ENCODE peak calls at places on chromosome 20, in ten cellular contexts. P, C, E, Y, M, I, J, S, Q and V are unnamed samples.

GRCh38 chr20:20075032-20075431 is 22.7 kb downstream of the CFAP61 start:
- DNase-seq in P (no peak), C (no peak), E (no peak), Y (no peak), M (no peak), I (no peak), J (no peak), S (no peak), Q (no peak), V (no peak)

GRCh38 chr20:25136643-25137559 is 55.0 kb upstream of the VSX1 start:
- DNase-seq in P (no peak), C (no peak), E (peak), Y (no peak), M (peak), I (peak), J (peak), S (peak), Q (peak), V (peak)

GRCh38 chr20:50335105-50335504 is 144.5 kb downstream of the CEBPB start:
- DNase-seq in P (peak), C (peak), E (no peak), Y (no peak), M (no peak), I (no peak), J (no peak), S (peak), Q (no peak), V (no peak)

GRCh38 chr20:9583151-9583550 is 68.8 kb downstream of the LAMP5 start:
- DNase-seq in P (no peak), C (no peak), E (no peak), Y (no peak), M (no peak), I (no peak), J (no peak), S (no peak), Q (no peak), V (no peak)

GRCh38 chr20:45036044-45036755 is 64.7 kb downstream of the KCNS1 start:
- DNase-seq in P (peak), C (peak), E (no peak), Y (no peak), M (no peak), I (no peak), J (peak), S (no peak), Q (no peak), V (no peak)

GRCh38 chr20:48492188-48493070 is 335.4 kb downstream of the PREX1 start:
- DNase-seq in P (no peak), C (no peak), E (no peak), Y (no peak), M (no peak), I (no peak), J (no peak), S (no peak), Q (no peak), V (no peak)

GRCh38 chr20:54468082-54468481 is 7.3 kb upstream of the DOK5 start:
- DNase-seq in P (no peak), C (no peak), E (no peak), Y (no peak), M (no peak), I (peak), J (no peak), S (no peak), Q (no peak), V (no peak)

GRCh38 chr20:35823937-35824336 is 52.1 kb downstream of the PHF20 start:
- DNase-seq in P (no peak), C (no peak), E (no peak), Y (no peak), M (no peak), I (no peak), J (no peak), S (no peak), Q (no peak), V (no peak)

GRCh38 chr20:25295386-25296093 is 47.7 kb downstream of the PYGB start:
- DNase-seq in P (no peak), C (no peak), E (no peak), Y (no peak), M (no peak), I (peak), J (peak), S (no peak), Q (no peak), V (no peak)

GRCh38 chr20:55919319-55919718 is 86.0 kb downstream of the CBLN4 start:
- DNase-seq in P (no peak), C (no peak), E (no peak), Y (no peak), M (no peak), I (no peak), J (no peak), S (no peak), Q (no peak), V (no peak)

GRCh38 chr20:46987001-46987400 is 92.4 kb downstream of the EYA2 start:
- DNase-seq in P (no peak), C (no peak), E (no peak), Y (no peak), M (no peak), I (no peak), J (no peak), S (no peak), Q (no peak), V (no peak)

GRCh38 chr20:57991211-57991841 is 237.1 kb downstream of the ANKRD60 start:
- DNase-seq in P (no peak), C (no peak), E (no peak), Y (peak), M (no peak), I (no peak), J (no peak), S (no peak), Q (no peak), V (no peak)

GRCh38 chr20:58715709-58716475 is 23.3 kb downstream of the NPEPL1 start:
- DNase-seq in P (no peak), C (no peak), E (no peak), Y (no peak), M (peak), I (no peak), J (no peak), S (peak), Q (no peak), V (no peak)

GRCh38 chr20:58406422-58407001 is 17.5 kb downstream of the VAPB start:
- DNase-seq in P (no peak), C (no peak), E (no peak), Y (no peak), M (no peak), I (no peak), J (no peak), S (no peak), Q (no peak), V (no peak)

GRCh38 chr20:57715268-57715904 is 5.6 kb upstream of the PMEPA1 start:
- DNase-seq in P (no peak), C (no peak), E (no peak), Y (no peak), M (no peak), I (no peak), J (no peak), S (no peak), Q (no peak), V (no peak)

GRCh38 chr20:11891827-11892521 is 25.7 kb upstream of the BTBD3 start:
- DNase-seq in P (peak), C (peak), E (no peak), Y (no peak), M (peak), I (peak), J (peak), S (peak), Q (peak), V (peak)

GRCh38 chr20:5887386-5887785 is 62.9 kb downstream of the TRMT6 start:
- DNase-seq in P (no peak), C (no peak), E (no peak), Y (no peak), M (no peak), I (no peak), J (no peak), S (no peak), Q (no peak), V (no peak)

GRCh38 chr20:47370850-47371782 is 14.6 kb upstream of the ZMYND8 start:
- DNase-seq in P (peak), C (no peak), E (no peak), Y (no peak), M (no peak), I (no peak), J (no peak), S (no peak), Q (no peak), V (no peak)

GRCh38 chr20:47258745-47259695 is 97.5 kb downstream of the ZMYND8 start:
- DNase-seq in P (no peak), C (no peak), E (peak), Y (no peak), M (no peak), I (peak), J (peak), S (no peak), Q (no peak), V (peak)

GRCh38 chr20:14883324-14883723 is 545.9 kb upstream of the FLRT3 start:
- DNase-seq in P (no peak), C (no peak), E (no peak), Y (no peak), M (no peak), I (no peak), J (no peak), S (no peak), Q (no peak), V (no peak)

GRCh38 chr20:50735813-50736212 is 4.4 kb downstream of the PARD6B start:
- DNase-seq in P (no peak), C (no peak), E (no peak), Y (no peak), M (no peak), I (no peak), J (no peak), S (no peak), Q (no peak), V (no peak)

GRCh38 chr20:51650685-51651134 is 108.2 kb upstream of the NFATC2 start:
- DNase-seq in P (no peak), C (no peak), E (no peak), Y (no peak), M (no peak), I (no peak), J (no peak), S (no peak), Q (no peak), V (no peak)

GRCh38 chr20:56949318-56949717 is 317.1 kb downstream of the BMP7 start:
- DNase-seq in P (no peak), C (peak), E (no peak), Y (no peak), M (no peak), I (no peak), J (no peak), S (no peak), Q (no peak), V (peak)

GRCh38 chr20:17938889-17939619 is 29.5 kb downstream of the SNX5 start:
- DNase-seq in P (peak), C (peak), E (peak), Y (peak), M (peak), I (peak), J (peak), S (peak), Q (peak), V (peak)

GRCh38 chr20:23404196-23404595 is 17.1 kb downstream of the NAPB start:
- DNase-seq in P (peak), C (no peak), E (no peak), Y (no peak), M (no peak), I (no peak), J (no peak), S (no peak), Q (no peak), V (no peak)

GRCh38 chr20:31587545-31588389 is 17.3 kb upstream of the ID1 start:
- DNase-seq in P (no peak), C (peak), E (no peak), Y (peak), M (peak), I (peak), J (no peak), S (no peak), Q (no peak), V (no peak)

GRCh38 chr20:63775096-63775978 is 35.8 kb downstream of the SLC2A4RG start:
- DNase-seq in P (no peak), C (peak), E (no peak), Y (no peak), M (peak), I (peak), J (no peak), S (no peak), Q (peak), V (peak)

GRCh38 chr20:53883098-53883762 is 187.2 kb downstream of the BCAS1 start:
- DNase-seq in P (no peak), C (no peak), E (no peak), Y (no peak), M (no peak), I (no peak), J (no peak), S (no peak), Q (no peak), V (no peak)

GRCh38 chr20:48841861-48842529 is 14.2 kb upstream of the PREX1 start:
- DNase-seq in P (no peak), C (peak), E (no peak), Y (no peak), M (no peak), I (no peak), J (no peak), S (no peak), Q (no peak), V (no peak)

GRCh38 chr20:46434597-46434996 is 28.2 kb upstream of the ELMO2 start:
- DNase-seq in P (no peak), C (no peak), E (no peak), Y (no peak), M (no peak), I (no peak), J (no peak), S (no peak), Q (no peak), V (no peak)

GRCh38 chr20:11057624-11058023 is 383.8 kb upstream of the JAG1 start:
- DNase-seq in P (no peak), C (no peak), E (no peak), Y (no peak), M (no peak), I (no peak), J (no peak), S (no peak), Q (no peak), V (no peak)

GRCh38 chr20:13028001-13028400 is 19.2 kb downstream of the SPTLC3 start:
- DNase-seq in P (no peak), C (no peak), E (no peak), Y (no peak), M (no peak), I (no peak), J (no peak), S (no peak), Q (no peak), V (no peak)

GRCh38 chr20:64182146-64182865 is 18.1 kb downstream of the MYT1 start:
- DNase-seq in P (no peak), C (no peak), E (no peak), Y (no peak), M (no peak), I (no peak), J (no peak), S (no peak), Q (no peak), V (no peak)

GRCh38 chr20:12598894-12599293 is 409.9 kb upstream of the SPTLC3 start:
- DNase-seq in P (no peak), C (no peak), E (no peak), Y (no peak), M (no peak), I (no peak), J (no peak), S (no peak), Q (no peak), V (no peak)

GRCh38 chr20:45834797-45835161 is 1.2 kb downstream of the SNX21 start:
- DNase-seq in P (no peak), C (no peak), E (no peak), Y (no peak), M (peak), I (peak), J (no peak), S (peak), Q (no peak), V (no peak)

GRCh38 chr20:63303095-63303666 is 10.2 kb downstream of the COL20A1 start:
- DNase-seq in P (no peak), C (no peak), E (no peak), Y (no peak), M (no peak), I (no peak), J (no peak), S (no peak), Q (no peak), V (no peak)

GRCh38 chr20:48722737-48723191 is 105.0 kb downstream of the PREX1 start:
- DNase-seq in P (peak), C (no peak), E (no peak), Y (no peak), M (no peak), I (no peak), J (peak), S (peak), Q (no peak), V (no peak)

GRCh38 chr20:55057779-55058415 is 582.5 kb downstream of the DOK5 start:
- DNase-seq in P (no peak), C (no peak), E (no peak), Y (no peak), M (no peak), I (no peak), J (no peak), S (no peak), Q (no peak), V (no peak)

GRCh38 chr20:50574108-50574507 is 63.9 kb downstream of the PTPN1 start:
- DNase-seq in P (no peak), C (no peak), E (no peak), Y (no peak), M (no peak), I (no peak), J (no peak), S (no peak), Q (no peak), V (no peak)

GRCh38 chr20:34703573-34704176 is 469 bp upstream of the TP53INP2 start:
- DNase-seq in P (peak), C (no peak), E (no peak), Y (no peak), M (no peak), I (peak), J (peak), S (peak), Q (no peak), V (peak)
- TF ChIP-seq POLR2A in P (peak), C (no peak), E (no peak), Y (no peak), M (no peak), I (peak), J (no peak), S (peak), Q (no peak), V (no peak)

DNA sequence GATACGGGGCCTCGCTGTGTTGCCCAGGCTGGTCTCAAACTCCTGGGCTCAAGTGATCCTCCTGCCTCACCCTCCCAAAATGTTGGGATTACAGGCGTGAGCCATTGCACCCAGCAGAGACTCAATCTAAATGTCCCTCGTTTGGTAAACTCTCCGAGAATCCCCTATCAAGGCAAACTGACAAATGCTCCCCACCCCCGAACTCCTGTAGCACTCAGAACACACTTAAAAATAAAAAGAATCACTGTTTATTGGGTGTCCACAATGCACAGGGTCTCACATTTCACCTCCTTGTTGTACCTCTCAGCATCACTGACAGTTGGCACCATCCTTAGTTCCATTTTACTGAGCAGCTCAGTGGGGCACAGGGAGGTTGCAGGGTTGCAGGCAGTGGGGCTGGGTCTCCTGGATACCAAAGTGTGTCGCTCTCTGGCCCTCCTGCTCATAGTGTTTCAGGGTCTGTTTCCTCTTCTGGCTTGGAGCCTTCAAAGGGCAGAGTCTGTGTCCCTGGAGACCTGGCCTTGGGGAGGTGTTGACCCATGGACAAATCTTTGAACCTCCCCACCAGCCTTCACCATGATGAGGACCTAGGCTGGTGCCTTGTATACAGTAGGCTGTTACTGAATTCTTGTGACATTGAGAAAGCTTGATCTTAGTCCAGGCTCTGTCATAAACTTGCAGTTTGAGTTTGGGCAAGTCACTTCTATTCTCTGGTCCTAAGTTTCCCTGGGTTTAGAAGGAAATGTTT is 8.6 kb upstream of the SRC start:
- DNase-seq in P (peak), C (no peak), E (no peak), Y (no peak), M (no peak), I (no peak), J (peak), S (no peak), Q (no peak), V (no peak)
- H3K27ac ChIP-seq in P (peak), C (no peak), E (peak), Y (peak), M (no peak), I (no peak), J (peak), S (no peak), Q (peak), V (no peak)

GRCh38 chr20:38812915-38813573 is 7.5 kb downstream of the PPP1R16B start:
- DNase-seq in P (no peak), C (no peak), E (no peak), Y (no peak), M (no peak), I (no peak), J (no peak), S (no peak), Q (no peak), V (no peak)

GRCh38 chr20:38810926-38811325 is 5.4 kb downstream of the PPP1R16B start:
- DNase-seq in P (no peak), C (no peak), E (no peak), Y (no peak), M (no peak), I (no peak), J (no peak), S (no peak), Q (no peak), V (no peak)

GRCh38 chr20:38809942-38810341 is 4.4 kb downstream of the PPP1R16B start:
- DNase-seq in P (no peak), C (no peak), E (no peak), Y (no peak), M (no peak), I (no peak), J (no peak), S (no peak), Q (no peak), V (no peak)

GRCh38 chr20:38811769-38812168 is 6.3 kb downstream of the PPP1R16B start:
- DNase-seq in P (no peak), C (no peak), E (no peak), Y (no peak), M (no peak), I (no peak), J (no peak), S (no peak), Q (no peak), V (no peak)

GRCh38 chr20:38812182-38812581 is 6.7 kb downstream of the PPP1R16B start:
- DNase-seq in P (no peak), C (no peak), E (no peak), Y (no peak), M (no peak), I (no peak), J (no peak), S (no peak), Q (no peak), V (no peak)
- TF ChIP-seq POLR2A in P (no peak), C (no peak), E (no peak), Y (no peak), M (no peak), I (no peak), J (no peak), S (no peak), Q (no peak), V (no peak)

GRCh38 chr20:32878820-32879219 is 20.1 kb downstream of the EFCAB8 start:
- DNase-seq in P (no peak), C (no peak), E (no peak), Y (no peak), M (no peak), I (no peak), J (no peak), S (no peak), Q (no peak), V (no peak)

GRCh38 chr20:32879538-32879937 is 20.8 kb downstream of the EFCAB8 start:
- DNase-seq in P (no peak), C (no peak), E (no peak), Y (no peak), M (no peak), I (no peak), J (no peak), S (no peak), Q (no peak), V (no peak)

GRCh38 chr20:32875673-32876072 is 16.9 kb downstream of the EFCAB8 start:
- DNase-seq in P (no peak), C (no peak), E (no peak), Y (no peak), M (no peak), I (no peak), J (no peak), S (no peak), Q (no peak), V (no peak)

GRCh38 chr20:32880635-32881034 is 21.9 kb downstream of the EFCAB8 start:
- DNase-seq in P (no peak), C (no peak), E (no peak), Y (no peak), M (no peak), I (no peak), J (no peak), S (no peak), Q (no peak), V (no peak)

DNA sequence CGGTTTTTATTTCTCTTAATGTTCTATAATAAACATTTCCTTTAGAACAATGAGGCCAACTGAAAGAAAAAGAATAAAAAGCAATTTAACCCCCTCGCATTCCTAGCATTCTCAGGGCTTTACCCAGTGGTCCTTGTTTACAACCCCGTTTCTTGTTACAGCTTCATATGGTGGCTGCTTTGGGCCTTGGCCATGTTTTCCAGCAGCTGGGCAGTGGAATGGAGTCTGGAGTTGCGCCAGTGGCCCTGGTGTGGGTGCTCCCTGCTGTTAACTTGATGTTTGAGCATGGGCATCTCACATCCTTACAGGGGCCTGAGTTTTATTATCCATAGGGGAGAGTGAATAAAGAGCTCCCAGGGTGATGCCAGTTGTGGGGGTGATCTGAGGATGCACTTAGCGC is 18.8 kb downstream of the EFCAB8 start:
- DNase-seq in P (no peak), C (no peak), E (no peak), Y (no peak), M (no peak), I (peak), J (no peak), S (peak), Q (no peak), V (no peak)
- H3K27ac ChIP-seq in P (no peak), C (no peak), E (no peak), Y (no peak), M (no peak), I (no peak), J (no peak), S (no peak), Q (no peak), V (no peak)

GRCh38 chr20:324177-325042 is 942 bp upstream of the SOX12 start:
- DNase-seq in P (peak), C (peak), E (peak), Y (peak), M (peak), I (peak), J (peak), S (peak), Q (peak), V (peak)
- TF ChIP-seq POLR2A in P (peak), C (peak), E (peak), Y (peak), M (peak), I (no peak), J (peak), S (peak), Q (peak), V (no peak)

GRCh38 chr20:16072220-16072619 is 501.0 kb downstream of the KIF16B start:
- DNase-seq in P (no peak), C (no peak), E (no peak), Y (no peak), M (no peak), I (no peak), J (no peak), S (no peak), Q (no peak), V (no peak)
- H3K27ac ChIP-seq in P (no peak), C (no peak), E (no peak), Y (no peak), M (no peak), I (no peak), J (no peak), S (no peak), Q (no peak), V (no peak)